ENCODE peak calls at places on chromosome 2, in ten cellular contexts. R is sigmoid colon, N is HepG2, W is tibial nerve, S is IMR-90, Z is OCI-LY7, G is breast epithelium, V is stomach, F is K562, L is tibial artery. O is an unnamed sample. For H3K4me1, the result is how much of the 10 kb centered on the place peaks cover.

GRCh38 chr2:130756041-130756720 is 841 bp downstream of the AMER3 start:
- DNase-seq in R (no peak), N (no peak), W (no peak), S (no peak), Z (no peak), G (no peak), V (no peak), F (peak), L (no peak), O (peak)

GRCh38 chr2:173119944-173120343 is 44.3 kb downstream of the MAP3K20 start:
- DNase-seq in R (no peak), N (no peak), W (no peak), S (no peak), Z (no peak), G (no peak), V (no peak), F (no peak), L (no peak), O (no peak)

GRCh38 chr2:14781148-14781547 is 148.6 kb downstream of the LRATD1 start:
- DNase-seq in R (no peak), N (no peak), W (no peak), S (no peak), Z (no peak), G (no peak), V (no peak), F (no peak), L (no peak), O (no peak)

GRCh38 chr2:191250400-191250799 is 5.2 kb downstream of the MYO1B start:
- DNase-seq in R (no peak), N (no peak), W (no peak), S (peak), Z (no peak), G (no peak), V (no peak), F (no peak), L (no peak), O (peak)

GRCh38 chr2:158395166-158395565 is 61.4 kb downstream of the CCDC148 start:
- DNase-seq in R (no peak), N (no peak), W (no peak), S (no peak), Z (no peak), G (no peak), V (peak), F (no peak), L (no peak), O (no peak)

GRCh38 chr2:23516546-23517256 is 131.7 kb downstream of the KLHL29 start:
- DNase-seq in R (no peak), N (no peak), W (no peak), S (no peak), Z (no peak), G (no peak), V (no peak), F (no peak), L (no peak), O (no peak)

GRCh38 chr2:155062250-155062985 is 363.9 kb downstream of the KCNJ3 start:
- DNase-seq in R (no peak), N (peak), W (no peak), S (no peak), Z (no peak), G (no peak), V (no peak), F (no peak), L (no peak), O (no peak)

GRCh38 chr2:230317366-230317765 is 9.6 kb upstream of the SP140L start:
- DNase-seq in R (no peak), N (no peak), W (no peak), S (no peak), Z (no peak), G (no peak), V (no peak), F (no peak), L (no peak), O (no peak)

GRCh38 chr2:66481100-66481549 is 46.2 kb downstream of the MEIS1 start:
- DNase-seq in R (no peak), N (no peak), W (no peak), S (peak), Z (no peak), G (no peak), V (peak), F (peak), L (no peak), O (peak)

GRCh38 chr2:150643106-150643730 is 155.8 kb upstream of the RND3 start:
- DNase-seq in R (no peak), N (no peak), W (no peak), S (peak), Z (no peak), G (no peak), V (no peak), F (no peak), L (no peak), O (no peak)

GRCh38 chr2:101985101-101985792 is 6.5 kb upstream of the IL1R2 start:
- DNase-seq in R (no peak), N (peak), W (no peak), S (no peak), Z (no peak), G (no peak), V (no peak), F (no peak), L (no peak), O (no peak)

GRCh38 chr2:129764376-129765325 is 214.8 kb upstream of the RAB6C start:
- DNase-seq in R (no peak), N (no peak), W (no peak), S (no peak), Z (no peak), G (no peak), V (no peak), F (no peak), L (no peak), O (peak)

DNA sequence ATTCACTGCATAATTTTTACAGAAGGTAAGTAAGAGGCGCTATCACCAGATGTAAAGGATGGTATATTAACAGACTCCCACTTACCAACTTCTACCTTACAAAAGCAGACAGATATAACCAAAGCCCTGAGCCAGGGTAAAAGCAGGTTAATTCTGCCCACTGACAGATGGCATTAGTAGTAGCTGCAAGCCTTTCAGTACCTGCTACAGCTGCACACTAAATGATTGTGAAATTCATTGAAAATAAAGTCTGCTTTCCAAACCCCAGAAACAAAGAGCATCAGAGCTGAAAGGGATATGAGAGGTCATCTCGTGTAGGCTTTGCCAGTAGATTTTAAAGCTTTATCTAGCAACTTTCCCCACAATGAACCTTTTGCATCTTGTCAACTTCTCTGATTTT is 271.2 kb upstream of the STON1 start:
- DNase-seq in R (no peak), N (no peak), W (no peak), S (no peak), Z (no peak), G (no peak), V (no peak), F (no peak), L (no peak), O (no peak)
- H3K27ac ChIP-seq in R (no peak), N (no peak), W (no peak), S (no peak), Z (no peak), G (no peak), V (no peak), F (no peak), L (no peak), O (no peak)

DNA sequence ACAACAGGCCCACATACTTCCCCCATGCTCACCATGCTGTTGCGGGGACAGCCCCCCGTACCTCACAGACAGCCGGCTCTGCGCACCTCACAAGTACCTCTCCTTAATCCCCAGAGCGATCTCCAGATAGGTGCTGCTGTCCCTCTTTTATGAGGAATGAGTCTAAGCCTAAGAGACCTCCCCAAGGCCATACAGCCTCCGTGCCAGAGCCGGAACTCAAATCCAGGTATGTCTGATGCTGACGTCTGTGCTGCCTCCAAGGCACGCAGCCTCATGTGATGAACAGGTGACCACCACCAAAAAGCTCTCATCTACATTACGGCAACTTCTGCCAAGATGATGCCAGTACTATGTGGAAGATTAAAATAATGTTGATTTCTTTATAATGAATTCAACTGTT is 85.2 kb downstream of the EIPR1 start:
- DNase-seq in R (no peak), N (no peak), W (no peak), S (no peak), Z (no peak), G (no peak), V (peak), F (no peak), L (no peak), O (no peak)
- H3K4me1 ChIP-seq in R (under half), N (under half), W (under half), S (under half), Z (under half), G (under half), V (under half), F (under half), L (under half), O (under half)

DNA sequence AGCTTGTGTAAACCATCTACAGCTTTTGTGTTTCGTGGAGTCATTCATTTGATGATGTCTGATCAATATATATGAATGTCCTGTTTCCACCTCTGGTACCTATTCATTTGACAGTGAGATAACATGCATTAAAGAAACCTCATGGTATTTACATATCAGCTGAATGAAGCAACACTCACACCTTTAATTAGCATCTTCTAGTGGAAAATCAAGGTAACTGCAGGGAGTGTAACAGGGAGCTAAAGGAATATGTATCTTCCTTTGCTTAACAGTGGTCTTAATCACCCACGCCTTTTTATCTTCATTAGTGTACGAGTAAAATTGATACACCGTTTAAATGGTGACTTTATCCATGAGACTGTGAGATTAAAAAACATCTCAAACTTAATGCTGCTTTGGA is 15.6 kb downstream of the SLC39A10 start:
- DNase-seq in R (no peak), N (no peak), W (no peak), S (no peak), Z (no peak), G (no peak), V (no peak), F (no peak), L (no peak), O (no peak)
- TF ChIP-seq CTCF in R (no peak), N (no peak), W (no peak), S (no peak), Z (peak), G (no peak), V (no peak), F (no peak), L (no peak), O (peak)

DNA sequence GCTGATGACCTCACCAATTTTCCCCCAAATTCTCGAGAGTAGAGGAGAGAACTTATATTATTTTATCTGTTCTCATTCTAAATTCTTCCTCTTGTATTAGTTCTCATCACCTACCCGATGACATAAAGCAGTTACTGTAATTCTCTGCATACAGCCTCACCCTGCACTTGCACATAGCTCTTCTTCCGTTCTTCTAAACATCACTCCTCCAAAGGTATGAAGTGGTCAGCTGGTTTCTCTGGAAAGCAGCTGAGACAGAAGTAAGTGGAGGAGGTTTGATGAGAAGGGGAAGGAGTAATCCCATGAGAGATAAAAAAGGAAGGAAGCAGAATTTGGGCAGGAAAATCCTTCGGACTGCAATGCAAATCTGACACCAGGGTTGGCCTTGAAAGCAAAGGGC is 39.0 kb downstream of the FBXO48 start:
- DNase-seq in R (no peak), N (no peak), W (no peak), S (no peak), Z (no peak), G (no peak), V (no peak), F (no peak), L (no peak), O (no peak)
- H3K27ac ChIP-seq in R (peak), N (no peak), W (no peak), S (no peak), Z (peak), G (no peak), V (no peak), F (no peak), L (no peak), O (no peak)

O was measured in A673.